ENCODE peak calls at places on chromosomes 13 and 19, in five cellular contexts. K is GM12878, N is HCT116, G is body of pancreas, I is K562. O is an unnamed sample.

GRCh38 chr13:46377554-46377953 is 9.5 kb downstream of the RUBCNL start:
- ATAC-seq in I (no peak), K (peak), N (no peak), G (no peak), O (no peak)

GRCh38 chr13:20426766-20427448 is 98.8 kb downstream of the CRYL1 start:
- ATAC-seq in N (no peak), K (no peak), I (no peak), G (no peak), O (no peak)

GRCh38 chr13:75566658-75567057 is 17.1 kb downstream of the UCHL3 start:
- ATAC-seq in G (no peak), K (no peak), N (no peak), I (no peak), O (no peak)

GRCh38 chr19:42412661-42413076 is 14.5 kb downstream of the LIPE start:
- ATAC-seq in K (no peak), G (no peak), I (no peak), N (peak), O (peak)

GRCh38 chr13:104586010-104586746 is 1520.0 kb upstream of the SLC10A2 start:
- ATAC-seq in N (no peak), I (no peak), G (peak), K (no peak), O (no peak)

GRCh38 chr19:40070058-40070457 is 14.0 kb upstream of the ZNF780B start:
- ATAC-seq in I (no peak), G (no peak), N (no peak), K (no peak), O (no peak)

GRCh38 chr13:48424212-48424611 is 11.3 kb upstream of the LPAR6 start:
- ATAC-seq in I (no peak), N (no peak), K (no peak), G (no peak), O (no peak)

GRCh38 chr19:6693681-6694080 is 23.7 kb upstream of the TNFSF14 start:
- ATAC-seq in G (no peak), K (peak), I (peak), N (peak), O (no peak)

GRCh38 chr13:50493683-50494082 is 349.8 kb downstream of the DLEU7 start:
- ATAC-seq in G (no peak), K (no peak), N (no peak), I (no peak), O (no peak)

GRCh38 chr13:109779074-109779473 is 7.3 kb downstream of the IRS2 start:
- ATAC-seq in G (no peak), I (peak), N (no peak), K (peak), O (no peak)

GRCh38 chr13:33450956-33451709 is 165.6 kb upstream of the STARD13 start:
- ATAC-seq in G (no peak), I (no peak), N (no peak), K (no peak), O (no peak)

GRCh38 chr13:33455291-33455690 is 169.7 kb upstream of the STARD13 start:
- ATAC-seq in N (no peak), I (no peak), K (no peak), G (no peak), O (no peak)

GRCh38 chr13:33453911-33454310 is 168.4 kb upstream of the STARD13 start:
- ATAC-seq in G (no peak), K (no peak), I (no peak), N (no peak), O (no peak)

GRCh38 chr13:33454844-33455256 is 169.3 kb upstream of the STARD13 start:
- ATAC-seq in I (no peak), N (no peak), G (no peak), K (no peak), O (no peak)

DNA sequence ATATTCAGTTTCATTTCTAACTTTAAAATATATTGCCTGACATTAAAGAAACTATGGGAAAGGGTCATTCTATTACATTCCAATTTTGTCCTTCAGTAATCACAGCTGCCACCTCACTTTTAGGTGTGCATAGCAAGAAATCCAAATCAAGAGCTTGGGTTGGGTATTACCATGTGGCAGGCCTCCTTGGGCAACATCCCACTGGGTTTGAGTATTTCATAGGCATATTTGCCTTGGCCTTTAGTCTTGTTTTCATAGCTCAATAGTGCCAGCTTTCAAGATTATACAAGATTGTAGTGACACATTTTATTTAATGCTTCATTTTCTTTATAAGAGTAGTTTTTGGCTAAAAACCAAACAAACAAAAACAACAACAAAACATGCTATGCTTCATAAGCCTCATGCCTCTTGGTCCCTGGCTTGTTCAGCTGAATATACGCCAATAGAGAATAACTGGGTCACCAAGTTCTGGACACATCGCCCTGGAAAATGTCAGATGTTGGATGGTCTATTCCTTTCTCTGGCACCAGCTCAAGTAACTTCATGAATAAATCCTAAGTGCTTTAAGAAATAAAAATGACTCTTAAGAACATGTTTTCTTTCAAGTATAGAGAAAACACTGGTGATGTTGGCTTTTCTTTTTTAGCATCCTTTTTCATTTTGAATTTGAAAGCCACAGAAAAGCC is 167.5 kb upstream of the STARD13 start:
- ATAC-seq in G (no peak), N (no peak), K (no peak), I (no peak), O (no peak)
- H3K27ac ChIP-seq in G (no peak), N (no peak), K (no peak), I (no peak), O (peak)

GRCh38 chr13:79723462-79724116 is 242.6 kb downstream of the NDFIP2 start:
- ATAC-seq in G (peak), I (no peak), K (no peak), N (no peak), O (peak)
- TF ChIP-seq POLR2A in G (no peak), I (no peak), K (no peak), N (no peak), O (no peak)

GRCh38 chr19:12801466-12802266 is at the start of the genes PRDX2 and THSD8:
- ATAC-seq in K (peak), N (peak), I (peak), G (peak), O (peak)
- H3K27ac ChIP-seq in K (peak), N (peak), I (peak), G (peak), O (peak)

DNA sequence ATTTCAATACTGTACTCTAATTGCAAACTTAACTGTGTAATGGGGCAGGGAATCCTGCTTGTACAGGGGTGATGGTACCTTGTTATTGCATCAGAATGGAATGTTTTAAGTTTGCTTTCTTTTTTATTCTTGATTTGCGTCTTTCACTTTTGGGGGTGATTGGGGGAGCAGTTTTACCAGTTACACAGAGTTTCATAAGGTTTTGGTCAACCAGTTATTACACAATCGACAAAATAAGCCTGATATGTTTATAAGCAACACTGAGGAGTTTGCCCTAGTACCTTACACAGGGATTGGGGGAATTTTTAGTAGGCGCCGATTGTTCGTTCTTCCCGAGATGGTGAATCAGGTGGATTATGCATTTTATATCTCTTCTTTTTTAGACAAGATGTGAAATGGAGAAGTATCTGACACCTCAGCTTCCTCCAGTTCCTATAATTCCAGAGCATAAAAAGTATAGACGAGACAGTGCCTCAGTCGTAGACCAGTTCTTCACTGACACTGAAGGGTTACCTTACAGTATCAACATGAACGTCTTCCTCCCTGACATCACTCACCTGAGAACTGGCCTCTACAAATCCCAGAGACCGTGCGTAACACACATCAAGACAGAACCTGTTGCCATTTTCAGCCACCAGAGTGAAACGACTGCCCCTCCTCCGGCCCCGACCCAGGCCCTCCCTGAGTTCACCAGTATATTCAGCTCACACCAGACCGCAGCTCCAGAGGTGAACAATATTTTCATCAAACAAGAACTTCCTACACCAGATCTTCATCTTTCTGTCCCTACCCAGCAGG is 2.9 kb downstream of the KLF5 start:
- ATAC-seq in K (no peak), I (no peak), G (no peak), N (no peak), O (no peak)
- TF ChIP-seq POLR2A in K (no peak), I (no peak), G (no peak), N (no peak), O (no peak)

GRCh38 chr13:85798999-85799646 is at the start of gene SLITRK6:
- ATAC-seq in N (peak), K (no peak), I (no peak), G (no peak), O (peak)
- H3K27ac ChIP-seq in N (no peak), K (no peak), I (no peak), G (no peak), O (no peak)

GRCh38 chr13:28138756-28139470 is 568 bp downstream of the PAN3 start:
- ATAC-seq in G (peak), K (peak), N (peak), I (peak), O (peak)
- TF ChIP-seq POLR2A in G (peak), K (peak), N (no peak), I (peak), O (peak)

DNA sequence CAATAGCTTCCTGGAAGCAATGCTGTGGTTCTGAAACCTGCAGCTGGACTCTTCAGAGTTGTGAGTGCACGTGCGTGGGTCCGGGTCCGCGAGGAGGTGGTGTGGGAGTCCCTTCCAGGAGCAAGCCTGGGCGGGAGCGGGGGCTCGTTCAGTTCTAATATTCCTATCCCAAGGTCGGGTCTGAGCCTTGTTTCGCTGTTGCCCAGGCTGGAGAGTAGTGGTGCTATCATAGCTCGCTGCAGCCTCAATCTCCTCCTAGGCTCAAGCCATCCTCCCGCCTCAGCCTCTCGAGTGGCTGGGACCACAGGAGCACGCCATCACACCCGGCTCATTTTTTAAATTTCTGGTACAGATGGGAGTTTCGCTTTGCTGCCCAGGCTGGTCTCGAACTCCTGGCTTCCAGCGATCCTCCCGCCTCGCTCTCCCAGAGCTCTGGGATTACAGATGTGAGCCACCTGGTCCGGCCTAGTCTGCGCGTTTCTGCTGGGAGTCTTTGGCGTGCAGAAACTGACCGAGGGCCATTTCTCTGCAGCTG is 625 bp downstream of the ZFP82 start:
- ATAC-seq in I (peak), N (no peak), K (peak), G (no peak), O (no peak)
- H3K27ac ChIP-seq in I (peak), N (no peak), K (peak), G (peak), O (peak)

GRCh38 chr13:41952749-41953148 is 8.2 kb downstream of the VWA8 start:
- ATAC-seq in G (no peak), K (no peak), I (no peak), N (no peak), O (no peak)

GRCh38 chr13:41956272-41956671 is 4.6 kb downstream of the VWA8 start:
- ATAC-seq in I (no peak), K (no peak), G (no peak), N (no peak), O (no peak)

GRCh38 chr13:41954226-41954625 is 6.7 kb downstream of the VWA8 start:
- ATAC-seq in N (no peak), K (no peak), G (no peak), I (peak), O (no peak)

GRCh38 chr13:41960195-41960699 is 662 bp downstream of the VWA8 start:
- ATAC-seq in I (peak), N (peak), G (peak), K (peak), O (peak)

GRCh38 chr13:41955605-41956004 is 5.3 kb downstream of the VWA8 start:
- ATAC-seq in G (no peak), I (no peak), K (peak), N (no peak), O (no peak)
- TF ChIP-seq POLR2A in G (no peak), I (no peak), K (no peak), N (no peak), O (no peak)

GRCh38 chr19:49853852-49854849 is 3.2 kb downstream of the PTOV1 start:
- ATAC-seq in G (no peak), I (no peak), N (no peak), K (no peak), O (no peak)
- H3K27ac ChIP-seq in G (no peak), I (no peak), N (peak), K (no peak), O (peak)